ENCODE peak calls at places on chromosomes 1 and 21, in four cellular contexts. O is tibial nerve, I is BJ, P is MM.1S. Z is an unnamed sample.
A peak's percentile ranks its signal among the peaks of the same experiment; 100 is the strongest.

GRCh38 chr1:88922214-88922613 is 30.8 kb upstream of the GTF2B start:
- DNase-seq in O (no peak), I (no peak), P (no peak), Z (no peak)

GRCh38 chr1:22662318-22662717 is 9.3 kb downstream of the C1QB start:
- DNase-seq in I (no peak), P (no peak), O (peak; percentile 21), Z (no peak)

GRCh38 chr1:243482237-243483022 is 226.6 kb downstream of the SDCCAG8 start:
- DNase-seq in I (no peak), P (no peak), O (no peak), Z (peak; percentile 36)

GRCh38 chr1:63698001-63698838 is 75.6 kb upstream of the ROR1 start:
- DNase-seq in O (no peak), P (no peak), I (no peak), Z (no peak)

GRCh38 chr1:202164271-202165037 is 4.1 kb upstream of the PTPN7 start:
- DNase-seq in P (no peak), O (no peak), I (no peak), Z (peak; percentile 90)

GRCh38 chr1:179169616-179170467 is 59.6 kb downstream of the ABL2 start:
- DNase-seq in I (peak; percentile 67), P (no peak), O (no peak), Z (no peak)

GRCh38 chr1:175023043-175023921 is at the start of gene MRPS14:
- DNase-seq in P (peak; percentile 100), I (peak; percentile 90), O (peak; percentile 99), Z (peak; percentile 95)

GRCh38 chr21:44454747-44455523 is at the start of gene LRRC3:
- DNase-seq in O (peak; percentile 78), P (peak; percentile 44), I (peak; percentile 3), Z (peak; percentile 97)

GRCh38 chr21:42317826-42318746 is 2.9 kb upstream of the TFF3 start:
- DNase-seq in I (no peak), O (no peak), P (no peak), Z (no peak)

GRCh38 chr1:67393240-67393639 is 37.0 kb downstream of the SERBP1 start:
- DNase-seq in O (no peak), I (no peak), P (no peak), Z (no peak)

GRCh38 chr1:44603718-44604117 is 70.6 kb downstream of the TMEM53 start:
- DNase-seq in P (no peak), O (no peak), I (no peak), Z (no peak)

GRCh38 chr1:52424238-52424637 is 19.8 kb downstream of the PRPF38A start:
- DNase-seq in O (no peak), P (no peak), I (no peak), Z (no peak)

GRCh38 chr1:50416553-50417453 is 6.4 kb downstream of the DMRTA2 start:
- DNase-seq in O (no peak), I (no peak), P (no peak), Z (peak; percentile 38)

GRCh38 chr21:46551636-46552241 is 53.1 kb downstream of the S100B start:
- DNase-seq in I (no peak), P (no peak), O (no peak), Z (no peak)

GRCh38 chr1:31433396-31433930 is 20.4 kb downstream of the SERINC2 start:
- DNase-seq in P (no peak), O (no peak), I (no peak), Z (no peak)

GRCh38 chr1:85295006-85295431 is 18.6 kb upstream of the BCL10 start:
- DNase-seq in I (no peak), P (no peak), O (no peak), Z (no peak)

GRCh38 chr1:202662081-202662480 is 48.2 kb downstream of the SYT2 start:
- DNase-seq in I (no peak), P (no peak), O (no peak), Z (no peak)

GRCh38 chr1:233945979-233946378 is 41.5 kb downstream of the SLC35F3 start:
- DNase-seq in P (no peak), O (no peak), I (no peak), Z (no peak)

GRCh38 chr1:95012389-95012788 is 60.4 kb downstream of the ALG14 start:
- DNase-seq in P (no peak), O (no peak), I (peak; percentile 65), Z (no peak)

GRCh38 chr1:164659621-164660414 is 100.8 kb downstream of the PBX1 start:
- DNase-seq in P (no peak), O (no peak), I (no peak), Z (no peak)

GRCh38 chr1:185565314-185565713 is 168.9 kb upstream of the HMCN1 start:
- DNase-seq in O (no peak), P (no peak), I (peak; percentile 73), Z (no peak)

GRCh38 chr21:45410865-45411809 is 6.2 kb downstream of the COL18A1 start:
- DNase-seq in I (no peak), O (no peak), P (no peak), Z (no peak)

GRCh38 chr1:155329980-155330598 is 9.4 kb downstream of the RUSC1 start:
- DNase-seq in P (no peak), O (no peak), I (no peak), Z (no peak)

GRCh38 chr1:27345272-27345671 is 3.5 kb downstream of the SYTL1 start:
- DNase-seq in O (no peak), I (no peak), P (no peak), Z (no peak)

GRCh38 chr1:56506314-56506743 is 73.0 kb downstream of the PLPP3 start:
- DNase-seq in I (no peak), O (no peak), P (no peak), Z (no peak)

GRCh38 chr1:161483361-161483760 is 21.9 kb upstream of the FCGR2A start:
- DNase-seq in P (no peak), I (no peak), O (no peak), Z (no peak)
- TF ChIP-seq CTCF in P (no peak), I (no peak), O (no peak), Z (no peak)

GRCh38 chr1:240169188-240169587 is 77.5 kb downstream of the FMN2 start:
- DNase-seq in O (no peak), P (no peak), I (no peak), Z (no peak)
- TF ChIP-seq CTCF in O (no peak), P (peak; percentile 31), I (peak; percentile 26), Z (no peak)

DNA sequence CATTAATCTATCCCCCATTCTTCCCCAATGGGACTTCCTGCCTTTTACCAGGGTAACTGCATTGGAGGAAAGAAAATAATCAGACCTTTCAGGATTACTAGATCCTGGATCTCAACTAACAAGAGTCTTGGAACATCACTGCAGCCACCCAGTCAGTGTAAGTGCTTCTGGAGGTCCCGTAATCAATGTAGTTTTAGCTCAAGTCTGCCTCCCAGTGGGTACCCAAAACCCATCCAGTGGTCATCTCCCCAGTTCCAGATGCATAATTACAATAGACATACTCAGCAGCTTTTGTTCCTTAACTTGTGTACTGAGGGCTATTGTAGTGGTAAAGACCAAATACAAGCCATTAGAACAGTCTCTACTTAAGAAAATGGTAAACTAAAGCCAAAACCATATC is 319.1 kb downstream of the GPATCH2 start:
- DNase-seq in P (no peak), I (no peak), O (no peak), Z (peak; percentile 6)
- TF ChIP-seq CTCF in P (peak; percentile 22), I (no peak), O (no peak), Z (no peak)

GRCh38 chr1:230808268-230808872 is 60.0 kb downstream of the C1orf198 start:
- DNase-seq in P (no peak), O (no peak), I (no peak), Z (no peak)
- TF ChIP-seq CTCF in P (no peak), O (no peak), I (no peak), Z (no peak)

DNA sequence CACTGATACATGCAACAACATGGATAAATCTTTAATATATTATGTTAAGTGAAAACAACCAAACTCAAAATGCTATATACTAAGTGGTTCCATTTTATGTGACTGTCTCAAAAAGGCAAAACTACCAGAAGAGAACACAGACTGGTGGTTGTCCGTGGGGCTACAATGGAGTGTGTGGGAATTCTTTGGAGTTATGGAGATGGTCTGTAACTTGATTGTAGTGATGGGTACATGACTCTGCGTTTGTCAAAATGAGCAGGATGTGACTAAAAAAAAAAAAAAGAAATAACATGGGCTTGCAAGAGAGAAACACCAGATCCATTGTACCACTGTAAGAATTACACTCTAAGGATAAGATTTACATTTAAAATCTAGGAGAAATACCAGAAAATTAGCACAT is 52.2 kb upstream of the KIAA1614 start:
- DNase-seq in O (no peak), I (no peak), P (no peak), Z (no peak)
- TF ChIP-seq CTCF in O (no peak), I (no peak), P (no peak), Z (no peak)

DNA sequence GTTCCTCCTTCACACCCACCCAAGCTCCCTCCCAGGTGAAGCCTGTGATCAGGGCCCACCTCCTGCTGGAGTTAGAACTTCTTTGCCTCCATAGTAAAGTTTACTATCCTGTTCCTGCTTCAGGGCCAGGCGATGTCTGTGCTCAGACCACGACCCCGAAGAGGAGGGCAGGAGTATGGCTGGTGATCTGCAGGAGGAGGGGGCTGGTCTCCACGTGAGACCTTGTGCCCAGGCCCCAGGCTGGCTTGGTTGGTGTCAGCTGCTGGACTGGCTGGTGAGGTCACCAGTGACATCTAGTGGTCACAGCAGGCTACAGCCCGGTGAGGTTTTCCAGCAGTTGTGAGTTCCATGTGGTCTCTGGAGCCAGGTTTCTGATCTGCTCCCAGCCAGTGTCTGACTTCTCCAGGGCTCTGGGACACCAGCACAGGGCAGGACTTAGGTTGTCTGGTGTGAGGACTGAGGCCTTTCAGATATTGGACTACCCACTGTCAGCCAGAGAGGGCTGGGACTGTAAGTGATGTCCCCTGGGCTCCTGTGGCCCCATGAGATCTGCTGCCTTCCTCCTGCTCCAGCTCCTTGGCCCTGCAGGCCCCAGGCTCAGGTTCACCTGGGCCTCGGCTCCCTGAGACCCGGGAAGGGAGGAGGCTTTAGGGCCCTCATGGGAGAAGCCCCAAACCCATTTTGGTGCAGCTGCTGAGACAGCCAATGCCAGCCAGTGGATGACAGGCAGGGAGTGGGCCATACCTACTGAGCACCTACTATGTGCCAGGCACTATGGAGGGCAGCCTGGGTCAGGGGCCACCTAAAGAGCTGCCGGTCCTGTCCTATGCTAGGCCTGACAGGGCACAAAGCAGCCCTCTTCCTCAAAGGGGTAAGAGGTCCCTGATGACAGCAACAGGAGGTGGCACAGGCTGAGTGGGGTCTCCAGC is 6.0 kb upstream of the UBL4B start:
- DNase-seq in I (no peak), P (peak; percentile 30), O (peak; percentile 60), Z (peak; percentile 85)
- TF ChIP-seq CTCF in I (peak; percentile 90), P (peak; percentile 69), O (peak; percentile 90), Z (peak; percentile 95)